ENCODE peak calls at places on chromosomes 7 and 10, in seven cellular contexts. K is RWPE1, H is OCI-LY7, J is esophagus squamous epithelium, S is upper lobe of right lung, Q is left lung, I is WTC11. Z is an unnamed sample.
A peak's percentile ranks its signal among the peaks of the same experiment; 100 is the strongest.

GRCh38 chr10:1163204-1163660 is 107.0 kb downstream of the WDR37 start:
- DNase-seq in K (no peak), H (no peak), J (no peak), S (no peak), Q (no peak), I (peak; percentile 8), Z (no peak)

GRCh38 chr7:111091623-111092370 is 870 bp downstream of the LRRN3 start:
- DNase-seq in K (no peak), H (no peak), J (no peak), S (no peak), Q (no peak), I (no peak), Z (no peak)

GRCh38 chr10:20631229-20631628 is 265.9 kb downstream of the NEBL start:
- DNase-seq in K (no peak), H (no peak), J (no peak), S (no peak), Q (no peak), I (no peak), Z (no peak)

GRCh38 chr10:103757531-103758293 is 97.7 kb downstream of the SH3PXD2A start:
- DNase-seq in K (peak; percentile 92), H (no peak), J (no peak), S (no peak), Q (peak; percentile 87), I (peak; percentile 40), Z (no peak)

GRCh38 chr10:28137907-28138880 is 139.3 kb upstream of the ODAD2 start:
- DNase-seq in K (no peak), H (no peak), J (no peak), S (no peak), Q (no peak), I (no peak), Z (no peak)

GRCh38 chr7:27110163-27110976 is 7.9 kb upstream of the HOXA2 start:
- DNase-seq in K (peak; percentile 81), H (no peak), J (no peak), S (no peak), Q (no peak), I (peak; percentile 72), Z (no peak)

GRCh38 chr7:41252551-41252950 is 450.3 kb downstream of the INHBA start:
- DNase-seq in K (no peak), H (no peak), J (no peak), S (no peak), Q (no peak), I (no peak), Z (no peak)

GRCh38 chr7:127897704-127898454 is 133.4 kb downstream of the LRRC4 start:
- DNase-seq in K (no peak), H (no peak), J (no peak), S (no peak), Q (no peak), I (no peak), Z (no peak)

GRCh38 chr7:130384371-130384801 is 4.1 kb downstream of the CPA1 start:
- DNase-seq in K (no peak), H (no peak), J (no peak), S (no peak), Q (no peak), I (no peak), Z (peak; percentile 47)

GRCh38 chr10:45403151-45403550 is 29.1 kb downstream of the ALOX5 start:
- DNase-seq in K (peak; percentile 23), H (no peak), J (no peak), S (no peak), Q (no peak), I (no peak), Z (no peak)

GRCh38 chr10:88318803-88319202 is 264.3 kb downstream of the RNLS start:
- DNase-seq in K (no peak), H (peak; percentile 65), J (no peak), S (no peak), Q (no peak), I (peak; percentile 30), Z (no peak)

GRCh38 chr7:151796091-151796870 is 80.6 kb downstream of the PRKAG2 start:
- DNase-seq in K (peak; percentile 62), H (no peak), J (no peak), S (peak; percentile 65), Q (peak; percentile 80), I (no peak), Z (peak; percentile 80)

GRCh38 chr10:44801383-44802327 is 109.5 kb upstream of the TMEM72 start:
- DNase-seq in K (peak; percentile 44), H (no peak), J (no peak), S (peak; percentile 91), Q (peak; percentile 91), I (no peak), Z (peak; percentile 17)

GRCh38 chr10:32413513-32413912 is 32.4 kb upstream of the CCDC7 start:
- DNase-seq in K (peak; percentile 46), H (no peak), J (no peak), S (no peak), Q (no peak), I (no peak), Z (no peak)

GRCh38 chr7:26525413-26526287 is 234.0 kb downstream of the SNX10 start:
- DNase-seq in K (no peak), H (no peak), J (no peak), S (no peak), Q (no peak), I (no peak), Z (no peak)

GRCh38 chr7:19747740-19748339 is 25.6 kb downstream of the TMEM196 start:
- DNase-seq in K (peak; percentile 36), H (peak; percentile 34), J (no peak), S (no peak), Q (no peak), I (no peak), Z (no peak)

GRCh38 chr7:17989546-17989945 is 38.1 kb downstream of the PRPS1L1 start:
- DNase-seq in K (no peak), H (no peak), J (no peak), S (no peak), Q (no peak), I (no peak), Z (no peak)

GRCh38 chr10:4512557-4513286 is 313.3 kb upstream of the AKR1E2 start:
- DNase-seq in K (peak; percentile 58), H (peak; percentile 4), J (no peak), S (no peak), Q (no peak), I (peak; percentile 36), Z (no peak)

GRCh38 chr7:17132726-17133125 is 165.7 kb upstream of the AHR start:
- DNase-seq in K (no peak), H (no peak), J (no peak), S (no peak), Q (no peak), I (no peak), Z (no peak)

GRCh38 chr7:30584970-30585369 is 9.7 kb upstream of the GARS1 start:
- DNase-seq in K (no peak), H (no peak), J (no peak), S (no peak), Q (no peak), I (no peak), Z (no peak)

GRCh38 chr7:44217133-44217714 is 16.4 kb downstream of the YKT6 start:
- DNase-seq in K (no peak), H (no peak), J (no peak), S (peak; percentile 55), Q (peak; percentile 75), I (peak; percentile 5), Z (no peak)

GRCh38 chr7:44219371-44220045 is 18.7 kb downstream of the YKT6 start:
- DNase-seq in K (no peak), H (no peak), J (no peak), S (peak; percentile 40), Q (no peak), I (peak; percentile 7), Z (no peak)

GRCh38 chr7:44220046-44220720 is 19.4 kb downstream of the YKT6 start:
- DNase-seq in K (no peak), H (no peak), J (no peak), S (peak; percentile 53), Q (peak; percentile 67), I (peak; percentile 8), Z (no peak)

GRCh38 chr7:44217852-44218402 is 17.1 kb downstream of the YKT6 start:
- DNase-seq in K (no peak), H (no peak), J (no peak), S (no peak), Q (peak; percentile 55), I (no peak), Z (no peak)

DNA sequence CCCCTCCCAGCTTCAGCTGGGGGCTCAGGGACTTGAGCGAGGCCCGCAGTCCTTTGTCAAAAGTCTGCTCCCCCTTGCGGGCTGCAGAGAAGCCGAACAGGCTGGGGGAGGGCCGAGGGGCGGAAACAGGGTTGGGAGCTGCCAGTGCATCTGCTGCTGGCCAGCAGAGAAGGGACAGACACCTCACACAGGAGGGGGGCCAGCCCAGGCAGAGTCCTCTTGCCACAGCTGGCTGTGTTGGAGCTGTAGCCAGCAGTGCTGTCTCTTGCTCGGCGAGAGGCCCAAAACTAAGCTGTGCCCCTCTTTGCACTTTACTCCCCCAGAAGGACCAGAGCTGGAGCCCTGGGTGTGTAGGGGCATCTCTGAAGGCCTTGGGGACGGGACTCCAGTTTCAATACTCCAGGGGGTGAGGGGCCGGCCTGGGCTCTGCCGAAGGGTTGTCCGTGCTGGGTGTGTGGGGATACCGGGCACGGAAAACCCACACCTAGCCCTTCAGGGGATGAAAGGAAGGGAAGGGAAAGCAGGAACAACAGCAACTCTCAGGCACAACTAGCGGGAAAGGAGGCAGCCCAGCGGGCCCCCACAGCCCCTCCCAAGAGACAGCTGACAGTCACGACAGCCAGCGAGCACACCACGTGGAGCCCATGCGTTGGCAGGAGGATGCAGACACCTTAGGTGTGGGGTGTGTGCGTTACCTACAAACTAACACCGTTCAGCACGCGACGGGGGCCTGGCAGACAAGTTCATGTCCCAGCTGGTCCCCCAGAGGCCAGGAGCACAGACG is 17.8 kb downstream of the YKT6 start:
- DNase-seq in K (no peak), H (peak; percentile 49), J (no peak), S (peak; percentile 49), Q (peak; percentile 73), I (peak; percentile 81), Z (no peak)
- TF ChIP-seq CTCF in K (no peak), H (peak; percentile 53), J (no peak), S (no peak), Q (no peak), I (no peak), Z (no peak)

DNA sequence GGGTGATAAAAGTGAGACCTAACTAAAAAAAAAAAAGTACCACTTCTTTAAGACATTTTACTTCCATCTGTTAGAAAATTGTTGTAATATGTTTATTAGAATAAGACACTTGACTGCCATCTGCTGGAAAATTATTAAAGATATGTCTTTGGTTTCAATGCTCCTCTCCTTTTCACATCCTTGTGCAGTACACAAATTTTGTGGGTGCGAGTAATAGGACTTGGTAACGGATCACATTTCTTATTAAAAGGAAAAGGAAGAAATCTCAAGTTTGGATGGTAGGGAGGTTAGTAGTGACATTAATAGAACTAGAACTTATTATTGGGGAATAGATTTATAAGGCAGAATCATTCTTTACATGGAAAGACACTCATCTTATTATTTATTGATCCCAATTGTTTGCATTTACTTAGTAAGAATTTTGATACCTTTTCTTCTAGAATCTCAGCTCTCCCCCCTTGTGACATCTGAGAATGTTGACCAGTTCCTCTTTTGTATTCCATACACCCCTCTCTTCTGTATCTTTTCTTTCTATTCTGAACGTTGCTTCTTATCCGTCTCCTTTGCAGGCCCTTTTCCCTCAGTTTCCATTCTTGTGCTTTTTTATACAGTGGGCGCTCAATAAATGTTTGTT is 43.0 kb upstream of the RPA3 start:
- DNase-seq in K (peak; percentile 24), H (peak; percentile 68), J (no peak), S (no peak), Q (no peak), I (no peak), Z (no peak)
- TF ChIP-seq CTCF in K (peak; percentile 60), H (peak; percentile 74), J (peak; percentile 31), S (peak; percentile 52), Q (no peak), I (no peak), Z (peak; percentile 15)

GRCh38 chr7:31763548-31763947 is 76.5 kb downstream of the PPP1R17 start:
- DNase-seq in K (no peak), H (no peak), J (no peak), S (no peak), Q (no peak), I (no peak), Z (no peak)
- TF ChIP-seq CTCF in K (peak; percentile 17), H (peak; percentile 60), J (no peak), S (no peak), Q (no peak), I (peak; percentile 63), Z (no peak)

GRCh38 chr10:2921956-2922680 is 145.2 kb upstream of the PFKP start:
- DNase-seq in K (no peak), H (no peak), J (no peak), S (no peak), Q (no peak), I (no peak), Z (no peak)
- TF ChIP-seq CTCF in K (no peak), H (no peak), J (no peak), S (no peak), Q (no peak), I (no peak), Z (no peak)